ENCODE peak calls at places on chromosome 11, in seven cellular contexts. O, Q, N, R, Z, V and M are unnamed samples.

GRCh38 chr11:100629671-100630070 is 57.4 kb upstream of the ARHGAP42 start:
- DNase-seq in R (no peak), O (no peak), N (no peak), Q (peak), Z (no peak), V (no peak), M (no peak)

GRCh38 chr11:68780829-68781228 is 29.5 kb upstream of the TESMIN start:
- DNase-seq in Q (no peak), O (no peak), N (no peak), Z (no peak), V (no peak), R (no peak), M (no peak)

GRCh38 chr11:1053121-1053901 is 16.8 kb upstream of the MUC6 start:
- DNase-seq in Q (no peak), V (no peak), N (no peak), O (no peak), R (no peak), Z (no peak), M (peak)

GRCh38 chr11:78957481-78958245 is 383.0 kb upstream of the NARS2 start:
- DNase-seq in R (no peak), Q (no peak), V (no peak), Z (no peak), N (no peak), O (no peak), M (no peak)

GRCh38 chr11:62001450-62002178 is 34.2 kb upstream of the FTH1 start:
- DNase-seq in V (no peak), Q (no peak), R (no peak), Z (no peak), N (peak), O (no peak), M (no peak)

GRCh38 chr11:91795139-91795887 is 429.3 kb upstream of the FAT3 start:
- DNase-seq in Z (no peak), V (no peak), R (no peak), N (no peak), Q (no peak), O (no peak), M (no peak)

GRCh38 chr11:70788247-70789022 is 390.1 kb downstream of the CTTN start:
- DNase-seq in N (peak), R (no peak), Q (peak), V (no peak), O (no peak), Z (no peak), M (no peak)

GRCh38 chr11:22479133-22479690 is 141.0 kb downstream of the SLC17A6 start:
- DNase-seq in N (no peak), Z (no peak), V (no peak), Q (no peak), O (no peak), R (no peak), M (no peak)

GRCh38 chr11:102010776-102011500 is 36.3 kb upstream of the CFAP300 start:
- DNase-seq in O (no peak), V (no peak), Q (peak), R (no peak), N (peak), Z (peak), M (no peak)

GRCh38 chr11:114080219-114080618 is 20.7 kb downstream of the ZBTB16 start:
- DNase-seq in N (no peak), O (no peak), R (no peak), Z (no peak), V (no peak), Q (no peak), M (no peak)

GRCh38 chr11:65431452-65432132 is 9.0 kb downstream of the NEAT1 start:
- DNase-seq in Z (no peak), N (peak), Q (no peak), R (no peak), V (no peak), O (no peak), M (no peak)

GRCh38 chr11:34513674-34513995 is at the start of gene ELF5:
- DNase-seq in V (no peak), R (no peak), N (no peak), Q (no peak), Z (no peak), O (no peak), M (no peak)

GRCh38 chr11:105862736-105863367 is 159.2 kb downstream of the MSANTD4 start:
- DNase-seq in N (peak), O (no peak), Z (peak), R (no peak), Q (peak), V (no peak), M (no peak)

GRCh38 chr11:125170001-125170405 is 5.5 kb downstream of the PKNOX2 start:
- DNase-seq in N (no peak), Z (no peak), V (no peak), R (no peak), O (no peak), Q (peak), M (no peak)

GRCh38 chr11:19646921-19647320 is 65.7 kb upstream of the NAV2 start:
- DNase-seq in V (no peak), R (no peak), Z (peak), O (no peak), Q (peak), N (peak), M (no peak)

GRCh38 chr11:34654491-34655334 is 33.8 kb downstream of the EHF start:
- DNase-seq in O (no peak), V (no peak), R (no peak), N (peak), Q (peak), Z (peak), M (no peak)

GRCh38 chr11:115739121-115739520 is 234.9 kb upstream of the CADM1 start:
- DNase-seq in V (no peak), Q (no peak), O (no peak), R (no peak), N (no peak), Z (no peak), M (no peak)

GRCh38 chr11:86687083-86687799 is 14.8 kb upstream of the ME3 start:
- DNase-seq in Z (no peak), N (no peak), R (no peak), Q (no peak), O (no peak), V (no peak), M (no peak)